ENCODE peak calls at places on chromosomes 4 and X, in six cellular contexts. P, M, S, H, Z and L are unnamed samples. For H3K4me1 and H3K36me3, the result is how much of the 10 kb centered on the place peaks cover.

GRCh38 chrX:9902651-9903050 is 64.5 kb upstream of the CLDN34 start:
- DNase-seq in P (no peak), M (no peak), S (no peak), H (no peak), Z (peak), L (no peak)

GRCh38 chr4:168724960-168725359 is 228.1 kb downstream of the PALLD start:
- DNase-seq in P (no peak), M (no peak), S (no peak), H (no peak), Z (peak), L (no peak)

GRCh38 chrX:53421772-53422090 is 723 bp downstream of the SMC1A start:
- DNase-seq in P (no peak), M (no peak), S (no peak), H (no peak), Z (peak), L (peak)

GRCh38 chrX:7202206-7202605 is 54.3 kb upstream of the PUDP start:
- DNase-seq in P (peak), M (no peak), S (no peak), H (no peak), Z (peak), L (no peak)

GRCh38 chr4:42302348-42302747 is 94.9 kb upstream of the SHISA3 start:
- DNase-seq in P (peak), M (no peak), S (no peak), H (no peak), Z (peak), L (no peak)

GRCh38 chr4:114597410-114598115 is 1.0 kb upstream of the UGT8 start:
- DNase-seq in P (no peak), M (no peak), S (no peak), H (no peak), Z (no peak), L (no peak)

GRCh38 chrX:85379174-85379907 is at the start of gene POF1B:
- DNase-seq in P (no peak), M (no peak), S (peak), H (no peak), Z (no peak), L (no peak)

GRCh38 chrX:129522184-129523059 is 868 bp downstream of the SMARCA1 start:
- DNase-seq in P (peak), M (peak), S (peak), H (peak), Z (peak), L (no peak)

GRCh38 chrX:46710425-46710824 is 48.5 kb downstream of the SLC9A7 start:
- DNase-seq in P (peak), M (no peak), S (no peak), H (no peak), Z (no peak), L (no peak)

GRCh38 chrX:134580947-134581346 is 77.3 kb downstream of the PLAC1 start:
- DNase-seq in P (no peak), M (no peak), S (no peak), H (no peak), Z (peak), L (no peak)

GRCh38 chr4:107719211-107719926 is 665 bp downstream of the PAPSS1 start:
- DNase-seq in P (peak), M (peak), S (no peak), H (no peak), Z (peak), L (no peak)

GRCh38 chr4:824461-825062 is 1.4 kb downstream of the CPLX1 start:
- DNase-seq in P (peak), M (no peak), S (no peak), H (no peak), Z (no peak), L (no peak)

GRCh38 chrX:133414399-133415275 is 652 bp downstream of the GPC4 start:
- DNase-seq in P (peak), M (no peak), S (no peak), H (no peak), Z (peak), L (no peak)

GRCh38 chrX:24858004-24858746 is 157.6 kb downstream of the ARX start:
- DNase-seq in P (peak), M (no peak), S (no peak), H (no peak), Z (peak), L (no peak)

GRCh38 chr4:5971077-5971447 is 47.2 kb downstream of the C4orf50 start:
- DNase-seq in P (no peak), M (peak), S (no peak), H (no peak), Z (no peak), L (no peak)

GRCh38 chr4:150853882-150854281 is 161.2 kb downstream of the LRBA start:
- DNase-seq in P (no peak), M (no peak), S (no peak), H (no peak), Z (peak), L (no peak)

GRCh38 chrX:19272452-19272851 is 71.3 kb upstream of the PDHA1 start:
- DNase-seq in P (peak), M (no peak), S (no peak), H (no peak), Z (peak), L (no peak)

GRCh38 chr4:88646528-88647280 is 50.9 kb downstream of the NAP1L5 start:
- DNase-seq in P (no peak), M (peak), S (no peak), H (no peak), Z (no peak), L (no peak)

GRCh38 chr4:26594371-26594770 is 10.5 kb downstream of the TBC1D19 start:
- DNase-seq in P (no peak), M (no peak), S (no peak), H (no peak), Z (no peak), L (no peak)

GRCh38 chrX:149010899-149011224 is 494.2 kb downstream of the IDS start:
- DNase-seq in P (no peak), M (no peak), S (no peak), H (no peak), Z (no peak), L (no peak)

GRCh38 chrX:119478504-119478903 is 10.3 kb downstream of the SLC25A5 start:
- DNase-seq in P (no peak), M (no peak), S (no peak), H (no peak), Z (no peak), L (no peak)

GRCh38 chr4:76989391-76990061 is 40.0 kb downstream of the SEPTIN11 start:
- DNase-seq in P (no peak), M (no peak), S (no peak), H (no peak), Z (no peak), L (peak)
- H3K4me1 ChIP-seq in P (under half), M (under half), S (under half), H (under half), Z (half or more), L (half or more)

GRCh38 chr4:7815562-7815961 is 124.1 kb downstream of the AFAP1 start:
- DNase-seq in P (peak), M (no peak), S (no peak), H (no peak), Z (peak), L (no peak)
- H3K36me3 ChIP-seq in P (half or more), M (half or more), S (half or more), H (under half), Z (half or more), L (under half)

DNA sequence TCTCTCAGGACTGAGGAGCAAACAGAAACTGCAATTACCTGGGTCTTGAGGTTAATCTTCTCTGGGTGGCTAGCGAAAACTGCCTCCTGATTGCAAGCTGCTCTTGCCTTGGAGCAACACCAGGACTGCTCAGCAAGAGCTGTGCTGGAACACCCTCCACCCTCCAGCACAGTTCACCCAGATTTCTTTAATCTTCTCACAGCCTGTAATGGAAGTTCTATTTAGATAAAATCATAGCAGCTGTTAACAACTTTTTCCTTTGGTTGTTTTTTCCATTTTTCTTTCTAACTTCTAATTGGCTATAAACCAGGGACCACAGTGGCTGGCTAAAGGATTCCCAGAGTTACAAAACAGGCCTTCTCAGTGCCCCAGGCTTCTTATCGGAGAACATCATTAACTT is 36.3 kb downstream of the OPHN1 start:
- DNase-seq in P (no peak), M (no peak), S (no peak), H (no peak), Z (peak), L (no peak)
- H3K4me1 ChIP-seq in P (under half), M (under half), S (under half), H (under half), Z (under half), L (under half)

GRCh38 chr4:143313996-143314395 is 22.7 kb upstream of the GAB1 start:
- DNase-seq in P (no peak), M (no peak), S (no peak), H (no peak), Z (no peak), L (no peak)
- H3K36me3 ChIP-seq in P (under half), M (under half), S (under half), H (under half), Z (under half), L (under half)

GRCh38 chrX:39440734-39441305 is 639.6 kb downstream of the MID1IP1 start:
- DNase-seq in P (no peak), M (no peak), S (no peak), H (no peak), Z (no peak), L (no peak)
- H3K4me1 ChIP-seq in P (under half), M (under half), S (under half), H (under half), Z (under half), L (under half)